ENCODE peak calls at places on chromosomes 4 and X, in seven cellular contexts. O is heart left ventricle, F is heart right ventricle, R is sigmoid colon, Q is mucosa of descending colon, C is adrenal gland, H is transverse colon. T is an unnamed sample. For H3K4me1 and H3K9me3, the result is how much of the 10 kb centered on the place peaks cover.

GRCh38 chrX:46637937-46638336 is 64.4 kb downstream of the CHST7 start:
- DNase-seq in C (no peak), O (no peak), F (no peak), Q (no peak), H (no peak), R (no peak), T (no peak)

GRCh38 chr4:168797176-168797575 is 212.9 kb downstream of the CBR4 start:
- DNase-seq in Q (no peak), R (no peak), H (no peak), C (no peak), O (no peak), F (no peak), T (no peak)

GRCh38 chrX:13933352-13933751 is 96.3 kb downstream of the GEMIN8 start:
- DNase-seq in F (no peak), H (no peak), C (no peak), O (no peak), Q (no peak), R (no peak), T (no peak)

GRCh38 chr4:107497054-107497453 is 223.0 kb downstream of the PAPSS1 start:
- DNase-seq in Q (no peak), H (no peak), C (no peak), R (no peak), O (no peak), F (no peak), T (no peak)

GRCh38 chrX:17692709-17693346 is 44.5 kb upstream of the SCML1 start:
- DNase-seq in C (no peak), F (no peak), Q (no peak), O (no peak), R (no peak), H (no peak), T (no peak)

GRCh38 chr4:145154573-145154972 is 25.8 kb downstream of the OTUD4 start:
- DNase-seq in H (no peak), C (no peak), F (no peak), Q (no peak), O (no peak), R (no peak), T (peak)

GRCh38 chrX:47232803-47233332 is at the start of gene USP11:
- DNase-seq in C (peak), R (peak), Q (peak), O (peak), F (peak), H (peak), T (peak)

GRCh38 chrX:23195097-23195496 is 139.6 kb upstream of the PTCHD1 start:
- DNase-seq in R (no peak), H (no peak), C (no peak), O (no peak), F (no peak), Q (no peak), T (no peak)

GRCh38 chrX:130105226-130105625 is 5.1 kb downstream of the ELF4 start:
- DNase-seq in H (no peak), O (no peak), Q (peak), C (no peak), R (no peak), F (no peak), T (no peak)

GRCh38 chr4:142585411-142585810 is 260.7 kb downstream of the INPP4B start:
- DNase-seq in H (no peak), R (no peak), C (no peak), F (no peak), O (no peak), Q (no peak), T (no peak)
- H3K4me1 ChIP-seq in H (under half), R (under half), C (under half), F (under half), O (under half), Q (under half), T (under half)

GRCh38 chr4:19722404-19722803 is 529.3 kb upstream of the SLIT2 start:
- DNase-seq in R (no peak), H (no peak), O (no peak), C (no peak), F (no peak), Q (no peak), T (no peak)
- H3K9me3 ChIP-seq in R (under half), H (under half), O (under half), C (under half), F (under half), Q (under half), T (under half)

DNA sequence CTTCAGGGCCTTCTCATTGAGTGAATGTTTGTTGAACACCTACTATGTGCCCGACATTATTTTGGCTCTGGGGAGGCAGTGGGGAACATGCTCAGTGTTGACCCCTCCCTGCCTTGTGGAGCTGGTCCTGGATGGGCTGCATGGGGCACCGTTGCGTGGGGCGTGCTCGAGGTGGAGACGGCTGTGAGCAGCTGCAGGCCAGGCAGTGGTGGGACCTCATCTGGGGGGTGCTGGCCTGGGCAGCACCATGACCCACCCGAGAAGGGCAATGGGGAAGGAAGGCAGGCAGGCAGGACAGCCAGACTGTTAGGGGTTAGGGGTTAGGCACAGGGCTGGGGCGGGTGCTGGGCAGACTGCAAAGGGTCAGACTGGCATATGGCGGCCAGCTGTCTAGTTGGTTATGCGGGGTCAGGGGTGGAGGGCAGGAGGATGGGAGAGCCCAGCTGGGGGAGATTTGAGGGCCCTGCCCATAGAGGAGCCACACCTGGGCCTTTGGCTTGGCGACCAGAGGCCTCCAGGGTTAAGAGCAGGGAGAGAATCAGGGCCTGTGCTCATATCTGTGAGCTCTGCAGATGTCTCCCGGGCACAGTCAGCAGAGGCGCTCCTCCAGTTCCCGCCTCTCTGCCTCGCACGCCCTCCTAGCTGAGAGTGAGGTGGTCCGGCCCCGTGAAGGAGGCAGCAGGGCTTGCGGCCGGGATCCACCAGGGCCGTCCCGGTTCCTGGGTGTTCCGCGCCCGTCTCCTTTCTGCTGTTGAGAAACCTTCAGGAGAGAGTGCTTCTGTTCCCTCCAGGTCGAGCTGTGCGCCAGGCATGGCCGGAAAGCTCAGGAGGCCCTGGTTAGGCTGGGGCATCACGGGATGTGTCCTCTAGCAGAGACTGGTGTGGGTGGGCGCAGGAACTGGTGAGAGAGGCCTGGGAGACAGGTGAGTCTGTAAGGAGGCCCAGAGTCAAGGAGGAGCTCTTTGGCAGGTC is 73.3 kb downstream of the RGS12 start:
- DNase-seq in O (no peak), H (no peak), Q (no peak), C (no peak), F (no peak), R (peak), T (no peak)
- H3K4me1 ChIP-seq in O (under half), H (under half), Q (under half), C (under half), F (under half), R (under half), T (under half)

DNA sequence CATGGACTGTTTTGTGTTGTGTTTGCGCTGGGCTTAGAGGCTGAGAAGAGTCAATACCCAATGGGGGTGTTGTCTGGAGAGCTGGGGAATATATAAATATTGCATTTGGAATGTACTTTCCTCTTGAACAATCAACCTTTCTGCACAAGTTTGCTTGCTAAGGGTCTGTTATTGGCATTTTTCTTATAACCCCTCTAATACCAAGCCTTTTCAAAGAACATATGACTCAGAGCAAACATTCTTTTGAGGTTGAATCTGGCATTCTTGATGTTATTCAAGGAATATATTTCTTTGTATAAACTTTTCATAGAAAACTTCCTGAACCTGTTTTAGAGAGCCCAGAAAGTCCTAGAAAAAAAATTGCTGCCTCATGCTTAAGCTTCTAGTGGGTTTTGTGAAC is 332.0 kb downstream of the PACRGL start:
- DNase-seq in O (no peak), R (no peak), Q (no peak), C (no peak), H (no peak), F (no peak), T (no peak)
- H3K9me3 ChIP-seq in O (under half), R (under half), Q (under half), C (under half), H (under half), F (under half), T (under half)

GRCh38 chrX:67724359-67725110 is 180.7 kb downstream of the AR start:
- DNase-seq in O (no peak), Q (no peak), H (no peak), C (peak), R (no peak), F (no peak), T (no peak)
- H3K4me1 ChIP-seq in O (under half), Q (under half), H (under half), C (under half), R (under half), F (under half), T (under half)

DNA sequence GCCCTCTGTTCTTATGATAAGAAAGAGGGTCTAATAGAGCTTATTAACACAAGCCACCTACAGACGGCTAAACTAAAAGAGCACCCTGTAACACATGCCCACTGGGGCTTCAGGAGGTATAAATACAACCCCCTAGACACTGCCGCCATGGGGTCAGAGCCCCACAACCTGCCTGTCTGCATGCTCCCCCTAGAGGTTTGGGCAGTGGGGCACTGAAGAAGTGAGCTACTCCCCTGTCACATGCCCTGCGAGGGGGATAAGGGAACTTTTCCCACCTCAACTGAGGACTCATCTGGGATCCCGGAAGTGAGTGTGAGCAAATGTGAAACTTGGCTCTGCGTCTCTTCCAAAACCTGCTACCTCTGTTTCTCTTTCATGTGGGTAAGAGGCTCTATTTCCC is 334.5 kb downstream of the ADAM29 start:
- DNase-seq in O (no peak), H (no peak), Q (no peak), C (no peak), R (no peak), F (no peak), T (no peak)
- H3K9me3 ChIP-seq in O (under half), H (under half), Q (under half), C (under half), R (under half), F (under half), T (under half)

DNA sequence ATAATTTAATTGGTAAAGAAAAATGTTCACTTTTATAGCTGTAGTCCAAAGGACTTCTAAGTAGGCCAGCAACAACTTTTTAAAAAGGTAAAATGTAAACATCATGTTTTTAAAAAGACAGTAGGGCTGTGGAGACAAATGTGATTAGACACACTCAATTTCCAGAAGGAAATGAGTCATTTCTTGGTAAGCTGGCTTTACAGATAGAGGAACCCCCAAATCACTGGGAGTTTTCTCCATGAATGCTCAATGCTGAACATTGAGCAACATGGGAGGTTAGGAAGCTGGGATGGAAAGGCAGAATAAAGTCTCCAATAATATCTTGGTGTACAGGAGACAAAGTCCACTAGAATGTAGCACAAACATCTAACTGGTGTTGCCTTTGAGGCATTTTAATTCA is 121.3 kb downstream of the NWD2 start:
- DNase-seq in F (no peak), R (no peak), Q (no peak), O (no peak), C (no peak), H (no peak), T (no peak)
- H3K4me1 ChIP-seq in F (under half), R (under half), Q (under half), O (under half), C (under half), H (under half), T (under half)

T was measured in small intestine.